ENCODE peak calls at places on chromosomes 7 and 10, in seven cellular contexts. W is kidney, R is IMR-90, C is suprapubic skin, J is dorsolateral prefrontal cortex, N is foreskin keratinocyte, Y is foreskin fibroblast. O is an unnamed sample.

GRCh38 chr7:127962589-127963361 is 68.5 kb downstream of the LRRC4 start:
- DNase-seq in W (no peak), R (no peak), C (no peak), J (no peak), N (no peak), Y (no peak), O (no peak)

GRCh38 chr10:67487199-67487598 is 208.8 kb downstream of the CTNNA3 start:
- DNase-seq in W (no peak), R (no peak), C (no peak), J (no peak), N (no peak), Y (no peak), O (no peak)

GRCh38 chr10:23694921-23695824 is 256.3 kb downstream of the OTUD1 start:
- DNase-seq in W (no peak), R (no peak), C (no peak), J (no peak), N (no peak), Y (no peak), O (no peak)

GRCh38 chr10:67837519-67838314 is at the start of gene DNAJC12:
- DNase-seq in W (no peak), R (peak; percentile 82), C (no peak), J (no peak), N (no peak), Y (no peak), O (no peak)

GRCh38 chr7:156021476-156021875 is 209.2 kb upstream of the SHH start:
- DNase-seq in W (peak; percentile 88), R (no peak), C (no peak), J (no peak), N (no peak), Y (no peak), O (no peak)

GRCh38 chr7:111089822-111090426 is 1.0 kb upstream of the LRRN3 start:
- DNase-seq in W (no peak), R (peak; percentile 64), C (no peak), J (no peak), N (peak; percentile 15), Y (peak; percentile 12), O (no peak)

GRCh38 chr10:114395361-114396022 is 8.8 kb downstream of the AFAP1L2 start:
- DNase-seq in W (no peak), R (no peak), C (no peak), J (no peak), N (no peak), Y (no peak), O (no peak)

GRCh38 chr10:22620140-22620857 is 94.1 kb downstream of the PIP4K2A start:
- DNase-seq in W (peak; percentile 93), R (peak; percentile 95), C (peak; percentile 88), J (peak; percentile 72), N (peak; percentile 90), Y (peak; percentile 97), O (no peak)

GRCh38 chr7:33773053-33773452 is 132.3 kb upstream of the BMPER start:
- DNase-seq in W (no peak), R (peak; percentile 68), C (no peak), J (no peak), N (peak; percentile 81), Y (peak; percentile 72), O (no peak)

GRCh38 chr7:50679218-50680007 is 103.3 kb downstream of the GRB10 start:
- DNase-seq in W (no peak), R (peak; percentile 43), C (no peak), J (no peak), N (peak; percentile 45), Y (peak; percentile 49), O (no peak)

GRCh38 chr10:29141761-29142160 is 147.1 kb upstream of the LYZL1 start:
- DNase-seq in W (no peak), R (no peak), C (no peak), J (no peak), N (peak; percentile 41), Y (peak; percentile 24), O (no peak)

GRCh38 chr10:20007426-20007825 is 191.2 kb downstream of the PLXDC2 start:
- DNase-seq in W (no peak), R (peak; percentile 45), C (no peak), J (no peak), N (peak; percentile 32), Y (no peak), O (no peak)

GRCh38 chr7:67593807-67594206 is 597.2 kb downstream of the TYW1 start:
- DNase-seq in W (no peak), R (no peak), C (no peak), J (no peak), N (no peak), Y (no peak), O (no peak)

GRCh38 chr10:10782603-10783002 is 235.1 kb upstream of the CELF2 start:
- DNase-seq in W (no peak), R (peak; percentile 79), C (no peak), J (no peak), N (no peak), Y (no peak), O (no peak)

GRCh38 chr7:156722427-156722826 is 81.9 kb downstream of the RNF32 start:
- DNase-seq in W (no peak), R (peak; percentile 24), C (no peak), J (no peak), N (no peak), Y (peak; percentile 52), O (no peak)

GRCh38 chr10:34018811-34019210 is 684.3 kb upstream of the NRP1 start:
- DNase-seq in W (no peak), R (no peak), C (no peak), J (no peak), N (no peak), Y (no peak), O (no peak)

GRCh38 chr7:28114056-28114455 is 66.5 kb downstream of the JAZF1 start:
- DNase-seq in W (no peak), R (no peak), C (no peak), J (no peak), N (no peak), Y (no peak), O (no peak)

GRCh38 chr7:4734587-4735365 is 40.6 kb upstream of the AP5Z1 start:
- DNase-seq in W (no peak), R (no peak), C (no peak), J (no peak), N (no peak), Y (no peak), O (no peak)

GRCh38 chr7:101112233-101112632 is 14.7 kb upstream of the SERPINE1 start:
- DNase-seq in W (peak; percentile 93), R (no peak), C (no peak), J (no peak), N (no peak), Y (peak; percentile 92), O (peak; percentile 95)

GRCh38 chr10:132972986-132973902 is 30.9 kb upstream of the CFAP46 start:
- DNase-seq in W (peak; percentile 74), R (no peak), C (no peak), J (peak; percentile 42), N (no peak), Y (no peak), O (no peak)

GRCh38 chr7:73992104-73992562 is 35.8 kb upstream of the ELN start:
- DNase-seq in W (no peak), R (peak; percentile 78), C (no peak), J (no peak), N (no peak), Y (peak; percentile 63), O (no peak)

GRCh38 chr7:21430575-21430954 is 2.7 kb downstream of the SP4 start:
- DNase-seq in W (peak; percentile 26), R (no peak), C (no peak), J (no peak), N (no peak), Y (no peak), O (no peak)

GRCh38 chr10:46220872-46221538 is 65.8 kb upstream of the ANTXRL start:
- DNase-seq in W (peak; percentile 53), R (no peak), C (peak; percentile 67), J (no peak), N (no peak), Y (no peak), O (peak; percentile 73)

GRCh38 chr7:32490127-32490796 is at the start of gene LSM5:
- DNase-seq in W (peak; percentile 96), R (peak; percentile 95), C (peak; percentile 96), J (peak; percentile 84), N (peak; percentile 91), Y (peak; percentile 91), O (peak; percentile 96)

GRCh38 chr10:124568339-124568738 is 106.7 kb downstream of the LHPP start:
- DNase-seq in W (peak; percentile 62), R (no peak), C (peak; percentile 67), J (peak; percentile 23), N (no peak), Y (no peak), O (peak; percentile 56)

GRCh38 chr10:49457686-49458085 is 61.8 kb upstream of the DRGX start:
- DNase-seq in W (no peak), R (peak; percentile 11), C (no peak), J (no peak), N (no peak), Y (no peak), O (no peak)

GRCh38 chr10:88707429-88708110 is 1.5 kb downstream of the LIPK start:
- DNase-seq in W (no peak), R (peak; percentile 81), C (no peak), J (no peak), N (peak; percentile 85), Y (peak; percentile 65), O (no peak)

GRCh38 chr7:81457858-81458522 is 311.9 kb downstream of the HGF start:
- DNase-seq in W (no peak), R (peak; percentile 56), C (no peak), J (no peak), N (no peak), Y (peak; percentile 7), O (no peak)
- TF ChIP-seq CTCF in W (no peak), R (peak; percentile 66), C (peak; percentile 33), J (peak; percentile 45), N (peak; percentile 78), Y (peak; percentile 32), O (peak; percentile 91)

DNA sequence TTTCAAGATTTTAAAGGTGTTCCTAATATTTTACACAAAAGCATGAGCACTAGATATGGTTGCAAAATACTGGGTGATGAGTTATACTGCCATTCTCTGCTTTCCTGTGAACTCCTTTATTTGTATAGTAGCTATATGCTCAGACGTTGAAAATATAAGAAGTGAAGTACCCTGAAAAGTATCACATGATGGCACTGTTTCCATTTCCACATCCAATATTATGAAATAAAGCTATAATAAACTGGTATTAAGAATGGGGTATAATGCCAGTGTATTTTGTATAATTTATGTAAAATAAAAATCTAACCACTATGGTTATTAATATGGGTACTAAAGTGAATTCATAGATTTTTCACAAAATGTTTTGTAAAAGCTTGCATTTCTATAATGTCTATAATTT is 79.6 kb upstream of the FOXP2 start:
- DNase-seq in W (no peak), R (no peak), C (no peak), J (no peak), N (no peak), Y (no peak), O (no peak)
- TF ChIP-seq CTCF in W (no peak), R (no peak), C (no peak), J (no peak), N (peak; percentile 36), Y (no peak), O (peak; percentile 51)

DNA sequence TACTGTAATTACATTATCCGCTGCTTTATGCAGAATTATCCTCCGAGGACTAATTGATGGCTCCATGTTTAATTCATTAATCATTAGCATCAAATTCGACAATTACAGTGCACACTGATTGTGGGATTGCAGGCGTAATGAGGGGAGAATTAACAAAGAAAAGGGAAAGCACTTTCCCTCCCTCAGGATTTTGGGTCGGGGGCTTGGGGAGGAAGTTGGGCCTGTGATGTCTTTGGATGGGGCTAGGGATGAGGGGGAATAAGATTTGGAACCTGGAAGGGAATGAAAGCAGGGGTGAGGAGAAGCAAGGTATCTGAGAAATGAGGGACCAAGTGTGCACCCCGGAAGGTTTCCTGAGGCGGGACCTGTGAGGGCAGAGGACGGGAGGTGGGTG is 31.0 kb downstream of the GBX1 start:
- DNase-seq in W (no peak), R (no peak), C (no peak), J (no peak), N (no peak), Y (no peak), O (no peak)
- TF ChIP-seq CTCF in W (no peak), R (no peak), C (no peak), J (no peak), N (no peak), Y (no peak), O (no peak)

GRCh38 chr10:43700306-43700705 is 51.6 kb upstream of the ZNF32 start:
- DNase-seq in W (no peak), R (peak; percentile 33), C (no peak), J (no peak), N (no peak), Y (peak; percentile 33), O (no peak)
- TF ChIP-seq CTCF in W (no peak), R (no peak), C (no peak), J (no peak), N (no peak), Y (no peak), O (no peak)